ENCODE peak calls at places on chromosome X, in five cellular contexts. S is aorta, C is breast epithelium, E is upper lobe of left lung, F is lower leg skin. Z is an unnamed sample.

GRCh38 chrX:108225456-108225730 is 133.8 kb downstream of the ATG4A start:
- DNase-seq in S (no peak), C (no peak), E (no peak), F (no peak), Z (no peak)

GRCh38 chrX:107721318-107721717 is 54.3 kb downstream of the TSC22D3 start:
- DNase-seq in S (no peak), C (no peak), E (no peak), F (no peak), Z (no peak)

GRCh38 chrX:40964633-40965586 is 120.3 kb upstream of the USP9X start:
- DNase-seq in S (no peak), C (no peak), E (no peak), F (no peak), Z (peak; percentile 28)

GRCh38 chrX:38282044-38282443 is 45.3 kb downstream of the RPGR start:
- DNase-seq in S (no peak), C (no peak), E (no peak), F (no peak), Z (no peak)

GRCh38 chrX:12480956-12481355 is 310.3 kb upstream of the PRPS2 start:
- DNase-seq in S (no peak), C (no peak), E (no peak), F (no peak), Z (peak; percentile 64)

GRCh38 chrX:33840176-33840575 is 291.9 kb downstream of the FAM47A start:
- DNase-seq in S (no peak), C (no peak), E (no peak), F (no peak), Z (no peak)

GRCh38 chrX:55056820-55057690 is 17.8 kb upstream of the PAGE2B start:
- DNase-seq in S (no peak), C (no peak), E (no peak), F (no peak), Z (peak; percentile 36)

GRCh38 chrX:97234471-97235097 is 350.9 kb downstream of the RPA4 start:
- DNase-seq in S (no peak), C (no peak), E (no peak), F (no peak), Z (no peak)

GRCh38 chrX:134525086-134525792 is 65.3 kb downstream of the HPRT1 start:
- DNase-seq in S (no peak), C (no peak), E (no peak), F (no peak), Z (no peak)

GRCh38 chrX:147877726-147878125 is 34.0 kb upstream of the FMR1 start:
- DNase-seq in S (no peak), C (no peak), E (no peak), F (no peak), Z (no peak)

GRCh38 chrX:70087857-70088256 is 25.6 kb downstream of the OTUD6A start:
- DNase-seq in S (no peak), C (no peak), E (no peak), F (no peak), Z (peak; percentile 24)

GRCh38 chrX:85084770-85085393 is 81.2 kb downstream of the APOOL start:
- DNase-seq in S (no peak), C (no peak), E (no peak), F (no peak), Z (peak; percentile 39)

GRCh38 chrX:19807414-19807813 is 80.0 kb downstream of the SH3KBP1 start:
- DNase-seq in S (no peak), C (no peak), E (no peak), F (no peak), Z (no peak)

GRCh38 chrX:9285342-9285771 is 179.5 kb upstream of the TBL1X start:
- DNase-seq in S (no peak), C (no peak), E (no peak), F (no peak), Z (no peak)

GRCh38 chrX:13646154-13646549 is 6.8 kb upstream of the TCEANC start:
- DNase-seq in S (peak; percentile 71), C (peak; percentile 51), E (no peak), F (no peak), Z (peak; percentile 65)

GRCh38 chrX:44675364-44676024 is 132.8 kb upstream of the FUNDC1 start:
- DNase-seq in S (peak; percentile 60), C (no peak), E (no peak), F (peak; percentile 37), Z (peak; percentile 78)

GRCh38 chrX:70166601-70167590 is 10.4 kb upstream of the DGAT2L6 start:
- DNase-seq in S (no peak), C (no peak), E (no peak), F (no peak), Z (peak; percentile 70)

GRCh38 chrX:111086521-111087127 is 9.4 kb upstream of the PAK3 start:
- DNase-seq in S (no peak), C (no peak), E (no peak), F (no peak), Z (no peak)

GRCh38 chrX:135931644-135932487 is 38.4 kb downstream of the SAGE1 start:
- DNase-seq in S (peak; percentile 60), C (no peak), E (peak; percentile 19), F (no peak), Z (peak; percentile 51)

GRCh38 chrX:140817943-140818342 is 108.4 kb downstream of the LINC00632 start:
- DNase-seq in S (no peak), C (no peak), E (no peak), F (no peak), Z (peak; percentile 25)

GRCh38 chrX:140164383-140164782 is 199.1 kb upstream of the CXorf66 start:
- DNase-seq in S (no peak), C (no peak), E (no peak), F (no peak), Z (no peak)

GRCh38 chrX:85544609-85545008 is 165.1 kb upstream of the POF1B start:
- DNase-seq in S (no peak), C (no peak), E (no peak), F (no peak), Z (peak; percentile 1)

GRCh38 chrX:153966841-153967535 is 4.6 kb downstream of the HCFC1 start:
- DNase-seq in S (peak; percentile 44), C (no peak), E (no peak), F (no peak), Z (no peak)

GRCh38 chrX:137567474-137568232 is 1.7 kb downstream of the ZIC3 start:
- DNase-seq in S (no peak), C (no peak), E (no peak), F (no peak), Z (no peak)

GRCh38 chrX:151983186-151983585 is 8.7 kb upstream of the GABRE start:
- DNase-seq in S (no peak), C (no peak), E (no peak), F (no peak), Z (peak; percentile 68)

GRCh38 chrX:17560385-17560784 is 176.9 kb upstream of the SCML1 start:
- DNase-seq in S (no peak), C (no peak), E (no peak), F (no peak), Z (no peak)

GRCh38 chrX:49209434-49210251 is 9.7 kb upstream of the SYP start:
- DNase-seq in S (no peak), C (no peak), E (no peak), F (no peak), Z (no peak)

GRCh38 chrX:118824173-118824782 is 654 bp downstream of the ZCCHC12 start:
- DNase-seq in S (no peak), C (no peak), E (no peak), F (no peak), Z (no peak)

GRCh38 chrX:101117701-101118100 is 19.7 kb downstream of the CENPI start:
- DNase-seq in S (no peak), C (no peak), E (no peak), F (no peak), Z (no peak)